ENCODE peak calls at places on chromosome 2, in seven cellular contexts. One of them, this sample, is unnamed.

GRCh38 chr2:170485254-170485653 is 229.9 kb upstream of the SP5 start:
- DNase-seq in MM.1S: no peak
- DNase-seq in ovary: no peak
- DNase-seq in esophagus squamous epithelium: no peak
- DNase-seq in nephron progenitor cell: no peak
- DNase-seq in BJ: no peak
- DNase-seq in pancreas: no peak
- DNase-seq in this sample: no peak

GRCh38 chr2:235389626-235390025 is 104.2 kb upstream of the AGAP1 start:
- DNase-seq in nephron progenitor cell: no peak
- DNase-seq in ovary: no peak
- DNase-seq in esophagus squamous epithelium: no peak
- DNase-seq in pancreas: no peak
- DNase-seq in MM.1S: peak
- DNase-seq in BJ: no peak
- DNase-seq in this sample: no peak

GRCh38 chr2:170221317-170222288 is 43.7 kb downstream of the MYO3B start:
- DNase-seq in BJ: peak
- DNase-seq in pancreas: no peak
- DNase-seq in ovary: no peak
- DNase-seq in nephron progenitor cell: no peak
- DNase-seq in esophagus squamous epithelium: no peak
- DNase-seq in MM.1S: no peak
- DNase-seq in this sample: no peak

GRCh38 chr2:239328306-239329191 is 72.3 kb downstream of the HDAC4 start:
- DNase-seq in esophagus squamous epithelium: no peak
- DNase-seq in MM.1S: no peak
- DNase-seq in ovary: peak
- DNase-seq in nephron progenitor cell: peak
- DNase-seq in BJ: peak
- DNase-seq in pancreas: no peak
- DNase-seq in this sample: no peak

GRCh38 chr2:11697103-11697871 is 27.3 kb upstream of the NTSR2 start:
- DNase-seq in esophagus squamous epithelium: no peak
- DNase-seq in ovary: peak
- DNase-seq in BJ: peak
- DNase-seq in pancreas: no peak
- DNase-seq in nephron progenitor cell: peak
- DNase-seq in MM.1S: no peak
- DNase-seq in this sample: peak

GRCh38 chr2:15894459-15895144 is 45.7 kb upstream of the MYCN start:
- DNase-seq in MM.1S: no peak
- DNase-seq in BJ: no peak
- DNase-seq in pancreas: no peak
- DNase-seq in ovary: no peak
- DNase-seq in nephron progenitor cell: no peak
- DNase-seq in esophagus squamous epithelium: no peak
- DNase-seq in this sample: no peak

GRCh38 chr2:168039885-168040284 is 207.5 kb downstream of the STK39 start:
- DNase-seq in MM.1S: no peak
- DNase-seq in BJ: no peak
- DNase-seq in ovary: no peak
- DNase-seq in nephron progenitor cell: no peak
- DNase-seq in esophagus squamous epithelium: no peak
- DNase-seq in pancreas: no peak
- DNase-seq in this sample: no peak

GRCh38 chr2:170554278-170554955 is 160.7 kb upstream of the SP5 start:
- DNase-seq in nephron progenitor cell: no peak
- DNase-seq in BJ: no peak
- DNase-seq in MM.1S: no peak
- DNase-seq in ovary: peak
- DNase-seq in pancreas: no peak
- DNase-seq in esophagus squamous epithelium: no peak
- DNase-seq in this sample: no peak

GRCh38 chr2:205768815-205769493 is 86.7 kb downstream of the NRP2 start:
- DNase-seq in pancreas: no peak
- DNase-seq in BJ: no peak
- DNase-seq in nephron progenitor cell: no peak
- DNase-seq in ovary: no peak
- DNase-seq in MM.1S: no peak
- DNase-seq in esophagus squamous epithelium: no peak
- DNase-seq in this sample: no peak

GRCh38 chr2:42127425-42128424 is 41.4 kb upstream of the EML4 start:
- DNase-seq in nephron progenitor cell: no peak
- DNase-seq in BJ: no peak
- DNase-seq in MM.1S: peak
- DNase-seq in pancreas: no peak
- DNase-seq in ovary: no peak
- DNase-seq in esophagus squamous epithelium: no peak
- DNase-seq in this sample: no peak

GRCh38 chr2:204452464-204453023 is 92.7 kb upstream of the PARD3B start:
- DNase-seq in MM.1S: no peak
- DNase-seq in BJ: peak
- DNase-seq in ovary: peak
- DNase-seq in esophagus squamous epithelium: no peak
- DNase-seq in nephron progenitor cell: peak
- DNase-seq in pancreas: peak
- DNase-seq in this sample: no peak

GRCh38 chr2:112579280-112579679 is 5.1 kb upstream of the CHCHD5 start:
- DNase-seq in pancreas: no peak
- DNase-seq in nephron progenitor cell: no peak
- DNase-seq in ovary: no peak
- DNase-seq in MM.1S: no peak
- DNase-seq in BJ: peak
- DNase-seq in esophagus squamous epithelium: no peak
- DNase-seq in this sample: no peak

GRCh38 chr2:236541008-236541562 is 28.5 kb upstream of the ACKR3 start:
- DNase-seq in esophagus squamous epithelium: no peak
- DNase-seq in MM.1S: no peak
- DNase-seq in pancreas: no peak
- DNase-seq in nephron progenitor cell: no peak
- DNase-seq in ovary: no peak
- DNase-seq in BJ: peak
- DNase-seq in this sample: no peak

GRCh38 chr2:221518201-221518936 is 53.7 kb downstream of the EPHA4 start:
- DNase-seq in nephron progenitor cell: no peak
- DNase-seq in ovary: no peak
- DNase-seq in pancreas: no peak
- DNase-seq in MM.1S: peak
- DNase-seq in BJ: no peak
- DNase-seq in esophagus squamous epithelium: no peak
- DNase-seq in this sample: no peak

GRCh38 chr2:80363951-80364350 is 59.4 kb upstream of the LRRTM1 start:
- DNase-seq in nephron progenitor cell: no peak
- DNase-seq in ovary: no peak
- DNase-seq in pancreas: no peak
- DNase-seq in BJ: no peak
- DNase-seq in MM.1S: no peak
- DNase-seq in esophagus squamous epithelium: no peak
- DNase-seq in this sample: no peak

GRCh38 chr2:126717928-126718327 is 62.0 kb downstream of the GYPC start:
- DNase-seq in nephron progenitor cell: no peak
- DNase-seq in esophagus squamous epithelium: no peak
- DNase-seq in ovary: no peak
- DNase-seq in BJ: no peak
- DNase-seq in MM.1S: no peak
- DNase-seq in pancreas: no peak
- DNase-seq in this sample: no peak

GRCh38 chr2:181891258-181891965 is at the start of gene ITPRID2:
- DNase-seq in esophagus squamous epithelium: peak
- DNase-seq in pancreas: peak
- DNase-seq in BJ: peak
- DNase-seq in MM.1S: peak
- DNase-seq in nephron progenitor cell: peak
- DNase-seq in ovary: peak
- DNase-seq in this sample: peak

GRCh38 chr2:63840081-63840784 is 1.5 kb upstream of the UGP2 start:
- DNase-seq in MM.1S: peak
- DNase-seq in nephron progenitor cell: no peak
- DNase-seq in esophagus squamous epithelium: no peak
- DNase-seq in pancreas: peak
- DNase-seq in BJ: no peak
- DNase-seq in ovary: peak
- DNase-seq in this sample: no peak

GRCh38 chr2:104872034-104872865 is 18.3 kb downstream of the POU3F3 start:
- DNase-seq in MM.1S: no peak
- DNase-seq in pancreas: no peak
- DNase-seq in esophagus squamous epithelium: no peak
- DNase-seq in nephron progenitor cell: peak
- DNase-seq in BJ: no peak
- DNase-seq in ovary: no peak
- DNase-seq in this sample: peak

GRCh38 chr2:206354129-206354528 is 79.7 kb downstream of the ZDBF2 start:
- DNase-seq in MM.1S: peak
- DNase-seq in pancreas: no peak
- DNase-seq in ovary: no peak
- DNase-seq in nephron progenitor cell: no peak
- DNase-seq in esophagus squamous epithelium: no peak
- DNase-seq in BJ: no peak
- DNase-seq in this sample: no peak

GRCh38 chr2:232998666-232998985 is 14.4 kb downstream of the NGEF start:
- DNase-seq in esophagus squamous epithelium: no peak
- DNase-seq in BJ: no peak
- DNase-seq in pancreas: no peak
- DNase-seq in MM.1S: no peak
- DNase-seq in nephron progenitor cell: no peak
- DNase-seq in ovary: no peak
- DNase-seq in this sample: no peak

DNA sequence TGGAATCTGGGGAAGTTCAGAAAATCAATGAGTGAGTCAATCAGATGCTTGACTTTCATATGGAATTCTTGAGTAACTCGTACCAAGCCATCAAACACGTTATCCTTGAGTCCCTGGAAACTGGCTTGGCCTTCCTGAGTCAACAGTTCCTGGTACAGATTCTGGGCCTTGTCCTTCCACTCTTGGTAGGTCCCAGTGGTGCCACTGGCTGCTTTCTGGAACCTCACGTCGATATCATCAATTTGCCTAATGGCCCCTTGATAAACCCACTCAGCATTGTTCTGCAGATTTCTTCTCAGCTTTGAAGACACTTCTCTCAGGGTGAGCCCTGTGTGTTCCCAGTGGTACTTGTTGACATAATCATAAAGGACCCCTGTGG is 41.1 kb downstream of the APOB start:
- DNase-seq in BJ: no peak
- DNase-seq in MM.1S: no peak
- DNase-seq in esophagus squamous epithelium: no peak
- DNase-seq in nephron progenitor cell: no peak
- DNase-seq in ovary: no peak
- DNase-seq in pancreas: no peak
- DNase-seq in this sample: no peak
- TF ChIP-seq CTCF in BJ: no peak
- TF ChIP-seq CTCF in MM.1S: no peak
- TF ChIP-seq CTCF in esophagus squamous epithelium: no peak
- TF ChIP-seq CTCF in nephron progenitor cell: no peak
- TF ChIP-seq CTCF in ovary: no peak
- TF ChIP-seq CTCF in pancreas: no peak
- TF ChIP-seq CTCF in this sample: no peak

GRCh38 chr2:131402320-131403049 is 38.5 kb upstream of the RAB6D start:
- DNase-seq in pancreas: no peak
- DNase-seq in MM.1S: no peak
- DNase-seq in BJ: no peak
- DNase-seq in nephron progenitor cell: no peak
- DNase-seq in esophagus squamous epithelium: no peak
- DNase-seq in ovary: no peak
- DNase-seq in this sample: no peak
- TF ChIP-seq CTCF in pancreas: no peak
- TF ChIP-seq CTCF in MM.1S: no peak
- TF ChIP-seq CTCF in BJ: no peak
- TF ChIP-seq CTCF in nephron progenitor cell: no peak
- TF ChIP-seq CTCF in esophagus squamous epithelium: no peak
- TF ChIP-seq CTCF in ovary: no peak
- TF ChIP-seq CTCF in this sample: no peak

GRCh38 chr2:156435725-156436476 is at the start of gene GPD2:
- DNase-seq in nephron progenitor cell: peak
- DNase-seq in esophagus squamous epithelium: peak
- DNase-seq in pancreas: peak
- DNase-seq in ovary: peak
- DNase-seq in BJ: no peak
- DNase-seq in MM.1S: peak
- DNase-seq in this sample: peak
- TF ChIP-seq CTCF in nephron progenitor cell: no peak
- TF ChIP-seq CTCF in esophagus squamous epithelium: no peak
- TF ChIP-seq CTCF in pancreas: no peak
- TF ChIP-seq CTCF in ovary: no peak
- TF ChIP-seq CTCF in BJ: peak
- TF ChIP-seq CTCF in MM.1S: no peak
- TF ChIP-seq CTCF in this sample: no peak

GRCh38 chr2:20052229-20052871 is 922 bp upstream of the LAPTM4A start:
- DNase-seq in ovary: peak
- DNase-seq in esophagus squamous epithelium: no peak
- DNase-seq in nephron progenitor cell: no peak
- DNase-seq in BJ: no peak
- DNase-seq in MM.1S: no peak
- DNase-seq in pancreas: no peak
- DNase-seq in this sample: no peak

GRCh38 chr2:20051518-20052228 is at the start of gene LAPTM4A:
- DNase-seq in MM.1S: peak
- DNase-seq in pancreas: peak
- DNase-seq in BJ: peak
- DNase-seq in nephron progenitor cell: peak
- DNase-seq in esophagus squamous epithelium: peak
- DNase-seq in ovary: peak
- DNase-seq in this sample: peak

GRCh38 chr2:20050104-20050711 is 1.2 kb downstream of the LAPTM4A start:
- DNase-seq in MM.1S: peak
- DNase-seq in ovary: no peak
- DNase-seq in esophagus squamous epithelium: no peak
- DNase-seq in BJ: no peak
- DNase-seq in pancreas: no peak
- DNase-seq in nephron progenitor cell: no peak
- DNase-seq in this sample: no peak

GRCh38 chr2:20049631-20050030 is 1.8 kb downstream of the LAPTM4A start:
- DNase-seq in esophagus squamous epithelium: no peak
- DNase-seq in ovary: no peak
- DNase-seq in pancreas: no peak
- DNase-seq in BJ: no peak
- DNase-seq in nephron progenitor cell: no peak
- DNase-seq in MM.1S: no peak
- DNase-seq in this sample: no peak

DNA sequence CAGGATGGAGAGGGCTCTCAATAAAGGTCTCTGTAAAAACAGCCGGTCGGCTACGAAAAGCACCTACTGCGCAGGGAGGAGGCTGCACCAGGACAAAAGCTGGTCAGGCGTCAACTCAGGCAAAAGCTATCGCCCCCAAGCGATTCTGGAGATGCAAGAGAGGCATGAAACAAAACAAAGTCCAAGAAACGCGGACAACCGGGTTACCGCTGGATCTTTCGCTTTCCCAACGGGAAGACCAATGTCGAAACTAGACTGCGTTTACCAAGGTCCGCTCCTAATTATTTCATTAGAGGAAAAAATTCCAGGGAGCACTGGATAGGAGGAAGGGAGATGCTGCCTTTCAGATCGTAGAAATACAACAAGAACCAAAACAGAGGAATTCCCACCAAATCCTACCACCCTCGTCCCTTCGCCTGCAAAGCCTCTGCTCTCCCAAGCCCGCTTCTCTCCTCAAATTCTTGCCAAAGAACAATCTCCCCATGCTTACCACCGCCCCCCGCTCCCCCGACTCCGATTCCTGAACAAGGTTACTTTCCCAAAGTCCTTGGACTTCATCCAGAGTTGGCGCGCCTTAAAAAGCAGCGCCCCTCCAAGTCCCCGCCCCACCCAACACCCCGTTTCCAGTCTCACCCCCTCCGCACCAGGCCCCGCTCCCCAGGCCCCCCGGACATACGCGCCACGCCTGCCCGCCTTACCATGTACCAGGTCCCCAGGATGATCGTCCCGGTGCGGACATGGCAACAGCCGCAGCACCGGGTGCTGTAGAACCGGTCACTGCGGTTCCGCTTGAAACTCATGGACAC is 513 bp downstream of the LAPTM4A start:
- DNase-seq in esophagus squamous epithelium: no peak
- DNase-seq in MM.1S: peak
- DNase-seq in BJ: no peak
- DNase-seq in ovary: peak
- DNase-seq in pancreas: peak
- DNase-seq in nephron progenitor cell: peak
- DNase-seq in this sample: peak
- TF ChIP-seq CTCF in esophagus squamous epithelium: no peak
- TF ChIP-seq CTCF in MM.1S: peak
- TF ChIP-seq CTCF in BJ: peak
- TF ChIP-seq CTCF in ovary: no peak
- TF ChIP-seq CTCF in pancreas: no peak
- TF ChIP-seq CTCF in nephron progenitor cell: no peak
- TF ChIP-seq CTCF in this sample: no peak

This sample was measured in glutamatergic neuron.